ENCODE peak calls at places on chromosome 3, in ten cellular contexts. H, P, Q, N, W, M, R, E, V and G are unnamed samples.

GRCh38 chr3:61783993-61784718 is 222.8 kb downstream of the PTPRG start:
- DNase-seq in V (peak; percentile 53), P (peak; percentile 47), N (no peak), W (no peak), H (no peak), R (no peak), M (no peak), Q (no peak), E (no peak), G (no peak)

GRCh38 chr3:10347648-10348403 is 26.9 kb upstream of the SEC13 start:
- DNase-seq in P (no peak), M (no peak), Q (no peak), H (no peak), E (no peak), W (no peak), R (no peak), V (no peak), N (no peak), G (no peak)

GRCh38 chr3:164375538-164375937 is 702.8 kb downstream of the SI start:
- DNase-seq in E (no peak), R (no peak), P (no peak), V (no peak), N (no peak), Q (no peak), M (no peak), W (no peak), H (no peak), G (no peak)

GRCh38 chr3:177642482-177643163 is 445.3 kb upstream of the TBL1XR1 start:
- DNase-seq in V (no peak), W (no peak), M (no peak), P (no peak), H (no peak), N (no peak), Q (no peak), E (no peak), R (no peak), G (no peak)

GRCh38 chr3:27535809-27536392 is 51.7 kb upstream of the SLC4A7 start:
- DNase-seq in W (no peak), P (no peak), H (no peak), R (no peak), E (no peak), Q (no peak), V (no peak), M (no peak), N (no peak), G (no peak)

GRCh38 chr3:17894434-17895060 is 152.1 kb upstream of the TBC1D5 start:
- DNase-seq in V (peak; percentile 49), N (no peak), M (no peak), Q (peak; percentile 49), R (peak; percentile 57), P (peak; percentile 90), H (peak; percentile 77), E (no peak), W (no peak), G (no peak)

GRCh38 chr3:195566797-195567196 is 16.9 kb downstream of the APOD start:
- DNase-seq in V (peak; percentile 21), P (no peak), E (no peak), H (no peak), M (no peak), W (no peak), N (no peak), R (no peak), Q (no peak), G (no peak)

GRCh38 chr3:134347516-134347915 is 26.7 kb downstream of the AMOTL2 start:
- DNase-seq in N (no peak), W (no peak), H (no peak), V (no peak), E (no peak), Q (no peak), M (no peak), R (peak; percentile 54), P (no peak), G (no peak)

GRCh38 chr3:58173670-58174472 is 36.9 kb downstream of the DNASE1L3 start:
- DNase-seq in W (no peak), V (peak; percentile 19), E (peak; percentile 59), Q (peak; percentile 63), N (peak; percentile 74), H (peak; percentile 77), P (peak; percentile 89), R (peak; percentile 48), M (no peak), G (no peak)

GRCh38 chr3:172530566-172530965 is 7.3 kb upstream of the TNFSF10 start:
- DNase-seq in V (peak; percentile 69), M (no peak), H (no peak), N (no peak), R (no peak), W (no peak), E (no peak), P (no peak), Q (no peak), G (no peak)

GRCh38 chr3:23256741-23257435 is 53.8 kb downstream of the UBE2E2 start:
- DNase-seq in E (no peak), Q (no peak), R (no peak), H (no peak), M (no peak), W (no peak), N (no peak), V (no peak), P (no peak), G (no peak)

GRCh38 chr3:67976683-67977082 is 322.3 kb upstream of the SUCLG2 start:
- DNase-seq in R (no peak), M (no peak), E (no peak), N (no peak), P (no peak), V (no peak), W (no peak), Q (no peak), H (no peak), G (no peak)

GRCh38 chr3:130340766-130341165 is 4.7 kb upstream of the COL6A5 start:
- DNase-seq in H (no peak), N (no peak), V (peak; percentile 55), W (no peak), P (no peak), Q (no peak), M (no peak), R (no peak), E (no peak), G (no peak)

GRCh38 chr3:37779289-37780152 is 82.2 kb upstream of the CTDSPL start:
- DNase-seq in V (peak; percentile 87), E (no peak), P (peak; percentile 64), N (no peak), Q (peak; percentile 87), M (no peak), R (no peak), H (peak; percentile 82), W (no peak), G (peak; percentile 27)

GRCh38 chr3:12058408-12058807 is 54.2 kb downstream of the SYN2 start:
- DNase-seq in Q (no peak), W (no peak), M (no peak), R (no peak), P (no peak), N (no peak), H (no peak), E (no peak), V (no peak), G (no peak)

GRCh38 chr3:190322604-190323240 is 476 bp upstream of the CLDN1 start:
- DNase-seq in E (no peak), P (no peak), H (no peak), N (no peak), Q (no peak), R (no peak), V (peak; percentile 25), W (peak; percentile 50), M (no peak), G (no peak)

GRCh38 chr3:78804251-78805037 is 963.4 kb downstream of the ROBO1 start:
- DNase-seq in E (no peak), H (no peak), W (peak; percentile 21), V (peak; percentile 49), R (no peak), P (no peak), Q (peak; percentile 28), N (no peak), M (no peak), G (no peak)

GRCh38 chr3:129182390-129183180 is 1.1 kb downstream of the CNBP start:
- DNase-seq in N (no peak), H (peak; percentile 12), W (no peak), V (peak; percentile 78), Q (no peak), E (no peak), P (peak; percentile 65), M (no peak), R (peak; percentile 24), G (no peak)

GRCh38 chr3:43747641-43748040 is 56.9 kb downstream of the ABHD5 start:
- DNase-seq in R (no peak), H (no peak), V (peak; percentile 65), P (peak; percentile 46), M (no peak), Q (no peak), E (no peak), W (no peak), N (no peak), G (no peak)

GRCh38 chr3:52017467-52018065 is 21.9 kb upstream of the RPL29 start:
- DNase-seq in V (no peak), W (no peak), P (no peak), E (no peak), M (peak; percentile 52), H (no peak), Q (no peak), R (no peak), N (no peak), G (no peak)
- H3K4me3 ChIP-seq in V (no peak overlapping the region), W (no peak overlapping the region), P (no peak overlapping the region), E (no peak overlapping the region), M (no peak overlapping the region), H (no peak overlapping the region), Q (no peak overlapping the region), R (no peak overlapping the region), N (no peak overlapping the region), G (no peak overlapping the region)

GRCh38 chr3:901953-902778 is 190.7 kb upstream of the CNTN6 start:
- DNase-seq in V (no peak), H (no peak), E (no peak), M (no peak), N (no peak), P (no peak), W (no peak), Q (peak; percentile 6), R (no peak), G (no peak)
- TF ChIP-seq CTCF in V (peak; percentile 47), H (peak; percentile 64), E (peak; percentile 14), M (no peak), N (no peak), P (peak; percentile 86), W (no peak), Q (peak; percentile 46), R (peak; percentile 32), G (peak; percentile 32)

GRCh38 chr3:152197451-152197850 is 71.3 kb upstream of the MBNL1 start:
- DNase-seq in Q (no peak), M (no peak), W (no peak), P (no peak), R (no peak), N (no peak), V (peak; percentile 39), H (no peak), E (no peak), G (no peak)
- H3K4me3 ChIP-seq in Q (no peak overlapping the region), M (peak overlapping the region; percentile 17), W (peak overlapping the region; percentile 14), P (no peak overlapping the region), R (no peak overlapping the region), N (no peak overlapping the region), V (no peak overlapping the region), H (no peak overlapping the region), E (peak overlapping the region; percentile 20), G (peak overlapping the region; percentile 12)

DNA sequence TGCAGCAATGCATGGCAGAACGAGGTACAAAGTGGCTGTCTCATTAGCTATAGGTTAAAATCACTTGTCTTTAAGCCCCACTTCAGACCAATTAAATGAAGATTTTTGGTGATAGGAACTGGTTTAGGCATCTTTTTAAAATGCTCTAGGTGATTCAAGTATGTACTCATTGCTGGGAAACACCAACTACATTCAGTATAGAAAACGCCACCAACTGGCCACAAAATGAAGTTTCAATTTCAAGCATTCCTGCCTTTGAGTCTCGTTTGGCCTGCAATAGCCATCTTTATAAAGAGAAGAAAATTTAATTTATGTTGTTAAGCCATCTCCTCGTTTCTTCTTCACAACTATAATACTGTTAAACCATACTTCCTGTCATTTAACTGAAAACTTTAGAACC is 587.9 kb downstream of the GBE1 start:
- DNase-seq in M (no peak), V (no peak), Q (peak; percentile 8), R (no peak), E (no peak), H (peak; percentile 12), N (no peak), W (no peak), P (no peak), G (no peak)
- TF ChIP-seq CTCF in M (no peak), V (no peak), Q (peak; percentile 27), R (no peak), E (no peak), H (peak; percentile 58), N (no peak), W (no peak), P (peak; percentile 77), G (peak; percentile 8)